ENCODE peak calls at places on chromosomes 7 and 10, in nine cellular contexts. Y is GM12865, B is fibroblast of lung, A is body of pancreas, O is OCI-LY7, T is mesendoderm, Z is heart right ventricle, U is fibroblast of mammary gland, F is SJSA1. K is an unnamed sample.

GRCh38 chr7:129157651-129158050 is 13.1 kb downstream of the TSPAN33 start:
- DNase-seq in B (no peak), O (no peak), T (no peak), Z (no peak), Y (no peak), U (no peak), F (no peak), A (no peak), K (no peak)

GRCh38 chr7:113113912-113114311 is 4.4 kb downstream of the SMIM30 start:
- DNase-seq in Y (peak), T (peak), B (no peak), Z (no peak), O (peak), U (peak), A (no peak), F (no peak), K (peak)

GRCh38 chr10:109591631-109592030 is 331.7 kb downstream of the XPNPEP1 start:
- DNase-seq in Z (no peak), F (no peak), B (no peak), U (no peak), O (no peak), T (peak), Y (no peak), A (no peak), K (no peak)

GRCh38 chr10:3749597-3750351 is 35.2 kb downstream of the KLF6 start:
- DNase-seq in O (no peak), B (peak), T (no peak), U (peak), A (no peak), Y (no peak), F (no peak), Z (peak), K (no peak)

GRCh38 chr10:32232378-32232777 is 114.6 kb downstream of the EPC1 start:
- DNase-seq in T (peak), Y (no peak), O (no peak), F (no peak), A (no peak), Z (no peak), U (no peak), B (no peak), K (no peak)

GRCh38 chr7:66099551-66100407 is 14.9 kb upstream of the CRCP start:
- DNase-seq in B (peak), Z (peak), T (peak), A (peak), F (peak), U (peak), Y (peak), O (peak), K (peak)

GRCh38 chr10:110268442-110268841 is 36.3 kb downstream of the SMNDC1 start:
- DNase-seq in U (no peak), Z (peak), Y (peak), A (peak), T (no peak), O (peak), F (no peak), B (no peak), K (no peak)

GRCh38 chr10:62076872-62077271 is 175.4 kb downstream of the ARID5B start:
- DNase-seq in Y (no peak), F (peak), Z (no peak), O (no peak), B (peak), T (peak), U (peak), A (no peak), K (peak)

GRCh38 chr10:92761576-92761975 is 71.8 kb downstream of the HHEX start:
- DNase-seq in B (no peak), Y (no peak), Z (no peak), T (no peak), U (peak), A (no peak), F (peak), O (no peak), K (no peak)

GRCh38 chr10:123331438-123331837 is 177.2 kb downstream of the BUB3 start:
- DNase-seq in B (no peak), Y (no peak), T (peak), F (no peak), A (no peak), Z (no peak), O (no peak), U (peak), K (no peak)

GRCh38 chr7:65967361-65968155 is 14.5 kb downstream of the GUSB start:
- DNase-seq in Z (no peak), A (no peak), Y (no peak), T (no peak), B (no peak), U (no peak), F (no peak), O (no peak), K (no peak)

GRCh38 chr10:132486539-132487121 is 51.0 kb upstream of the INPP5A start:
- DNase-seq in U (no peak), F (no peak), B (no peak), Y (no peak), Z (no peak), A (peak), O (no peak), T (no peak), K (no peak)

GRCh38 chr10:98047009-98047741 is 16.8 kb upstream of the CRTAC1 start:
- DNase-seq in Z (peak), A (no peak), U (no peak), T (no peak), O (no peak), F (no peak), Y (no peak), B (no peak), K (no peak)

GRCh38 chr7:142771353-142771723 is 568 bp downstream of the PRSS2 start:
- DNase-seq in B (no peak), A (no peak), Y (peak), F (no peak), T (no peak), U (no peak), Z (no peak), O (peak), K (no peak)

GRCh38 chr7:88455696-88456095 is 149.0 kb upstream of the STEAP4 start:
- DNase-seq in F (no peak), B (no peak), Y (no peak), O (no peak), A (no peak), T (peak), Z (no peak), U (no peak), K (no peak)

GRCh38 chr7:27182861-27183681 is 2.0 kb downstream of the HOXA11 start:
- DNase-seq in O (no peak), T (peak), B (no peak), Z (no peak), U (no peak), A (peak), F (peak), Y (no peak), K (no peak)

GRCh38 chr10:86151613-86152012 is 215.0 kb downstream of the GRID1 start:
- DNase-seq in B (no peak), T (no peak), O (no peak), U (no peak), A (no peak), Y (no peak), F (no peak), Z (no peak), K (no peak)

GRCh38 chr7:25537678-25538375 is 309.5 kb upstream of the NPVF start:
- DNase-seq in B (no peak), O (no peak), T (no peak), Z (no peak), F (no peak), U (peak), A (no peak), Y (no peak), K (no peak)

GRCh38 chr10:49614242-49615198 is 683 bp downstream of the CHAT start:
- DNase-seq in B (no peak), O (no peak), T (no peak), Z (no peak), F (no peak), Y (no peak), A (no peak), U (no peak), K (no peak)

GRCh38 chr7:41695661-41696322 is 7.1 kb downstream of the INHBA start:
- DNase-seq in A (no peak), Y (no peak), B (peak), Z (no peak), O (no peak), T (no peak), U (peak), F (no peak), K (no peak)

GRCh38 chr10:113441220-113441619 is 111.6 kb upstream of the HABP2 start:
- DNase-seq in U (no peak), Y (no peak), Z (no peak), T (no peak), O (no peak), B (no peak), F (no peak), A (no peak), K (no peak)

GRCh38 chr7:129610709-129611245 is 743 bp upstream of the NRF1 start:
- DNase-seq in Y (peak), Z (no peak), U (no peak), O (no peak), B (no peak), F (no peak), T (peak), A (no peak), K (peak)

GRCh38 chr7:96021533-96021932 is 249.2 kb downstream of the DYNC1I1 start:
- DNase-seq in O (no peak), F (no peak), Z (no peak), U (peak), B (no peak), A (no peak), T (no peak), Y (no peak), K (no peak)

GRCh38 chr7:115085421-115085820 is 163.5 kb downstream of the MDFIC start:
- DNase-seq in B (no peak), A (no peak), Y (no peak), T (no peak), F (no peak), U (no peak), O (no peak), Z (no peak), K (no peak)

GRCh38 chr10:110032801-110033723 is 25.3 kb downstream of the ADD3 start:
- DNase-seq in T (no peak), F (no peak), U (no peak), Z (peak), A (peak), Y (no peak), O (no peak), B (peak), K (no peak)

GRCh38 chr7:123665896-123666295 is 10.2 kb downstream of the LMOD2 start:
- DNase-seq in Y (no peak), Z (no peak), B (no peak), A (no peak), U (no peak), O (no peak), F (no peak), T (peak), K (no peak)

GRCh38 chr10:11430421-11431275 is 180.8 kb downstream of the USP6NL start:
- DNase-seq in U (no peak), B (no peak), A (no peak), Y (no peak), F (no peak), T (no peak), O (no peak), Z (no peak), K (no peak)

GRCh38 chr10:68133553-68133952 is 24.3 kb downstream of the MYPN start:
- DNase-seq in Y (no peak), T (no peak), Z (peak), O (no peak), U (no peak), F (no peak), A (no peak), B (no peak), K (no peak)

GRCh38 chr7:36526720-36527548 is 137.3 kb downstream of the ANLN start:
- DNase-seq in O (no peak), U (peak), T (peak), Y (peak), B (peak), Z (no peak), A (no peak), F (peak), K (no peak)

GRCh38 chr7:140025814-140026433 is 36.8 kb downstream of the PARP12 start:
- DNase-seq in B (no peak), Y (no peak), U (no peak), A (no peak), F (no peak), T (no peak), O (no peak), Z (no peak), K (no peak)

GRCh38 chr10:24331457-24331856 is 122.5 kb downstream of the KIAA1217 start:
- DNase-seq in A (peak), Z (peak), O (no peak), Y (no peak), F (no peak), B (peak), U (peak), T (peak), K (no peak)

GRCh38 chr7:45125193-45125904 is 13.9 kb upstream of the TBRG4 start:
- DNase-seq in U (no peak), B (no peak), Z (no peak), F (no peak), T (no peak), Y (no peak), O (no peak), A (no peak), K (no peak)

GRCh38 chr10:12377891-12378290 is 28.5 kb downstream of the CAMK1D start:
- DNase-seq in Y (no peak), Z (no peak), U (no peak), O (no peak), T (no peak), B (no peak), A (no peak), F (no peak), K (no peak)

GRCh38 chr7:41247128-41247865 is 455.6 kb downstream of the INHBA start:
- DNase-seq in B (peak), Y (no peak), U (no peak), F (peak), Z (no peak), A (no peak), T (no peak), O (no peak), K (no peak)

GRCh38 chr7:26620352-26620751 is 244.0 kb downstream of the SKAP2 start:
- DNase-seq in Y (no peak), Z (no peak), U (peak), T (peak), F (no peak), B (no peak), A (no peak), O (peak), K (peak)

DNA sequence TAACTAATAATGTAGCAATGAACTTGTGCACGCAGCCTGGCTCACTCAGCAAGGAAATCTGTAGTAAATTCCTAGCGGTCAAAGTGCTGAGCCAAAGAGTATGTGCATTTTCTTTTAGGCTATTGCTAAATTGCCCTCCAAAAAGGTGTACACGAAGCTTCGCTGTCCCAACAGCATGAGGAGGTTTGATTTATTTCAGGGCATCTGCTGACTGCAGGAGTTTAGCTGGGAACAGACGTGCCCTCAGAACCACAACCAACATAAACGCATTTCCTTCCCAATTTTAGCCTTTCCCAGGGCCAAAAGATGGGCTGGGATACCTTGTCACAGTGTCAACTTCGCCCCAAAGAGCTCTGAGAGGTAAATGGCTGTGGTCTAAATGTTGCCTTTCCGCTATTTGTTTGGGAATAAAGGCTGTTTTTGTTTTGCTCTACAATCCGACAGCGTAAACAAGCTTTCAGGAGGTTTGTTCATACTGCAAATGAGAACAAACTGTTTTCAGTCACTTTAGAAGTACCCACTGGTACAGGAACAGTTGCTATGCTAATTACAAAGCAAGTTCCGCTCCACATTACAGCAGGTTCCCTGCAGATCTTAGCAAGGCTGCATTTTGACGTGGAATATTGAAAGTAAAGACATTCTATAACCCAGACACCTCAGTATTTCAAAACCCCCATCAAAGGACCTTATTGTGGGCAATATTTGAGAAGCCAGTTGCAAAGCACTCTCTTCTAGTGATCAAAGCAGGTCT is 16.7 kb downstream of the VSIR start:
- DNase-seq in Z (no peak), B (peak), O (no peak), A (no peak), U (no peak), Y (no peak), T (no peak), F (no peak), K (no peak)
- H3K4me3 ChIP-seq in Z (no peak), B (no peak), O (no peak), A (no peak), U (no peak), Y (no peak), T (no peak), F (no peak), K (no peak)

DNA sequence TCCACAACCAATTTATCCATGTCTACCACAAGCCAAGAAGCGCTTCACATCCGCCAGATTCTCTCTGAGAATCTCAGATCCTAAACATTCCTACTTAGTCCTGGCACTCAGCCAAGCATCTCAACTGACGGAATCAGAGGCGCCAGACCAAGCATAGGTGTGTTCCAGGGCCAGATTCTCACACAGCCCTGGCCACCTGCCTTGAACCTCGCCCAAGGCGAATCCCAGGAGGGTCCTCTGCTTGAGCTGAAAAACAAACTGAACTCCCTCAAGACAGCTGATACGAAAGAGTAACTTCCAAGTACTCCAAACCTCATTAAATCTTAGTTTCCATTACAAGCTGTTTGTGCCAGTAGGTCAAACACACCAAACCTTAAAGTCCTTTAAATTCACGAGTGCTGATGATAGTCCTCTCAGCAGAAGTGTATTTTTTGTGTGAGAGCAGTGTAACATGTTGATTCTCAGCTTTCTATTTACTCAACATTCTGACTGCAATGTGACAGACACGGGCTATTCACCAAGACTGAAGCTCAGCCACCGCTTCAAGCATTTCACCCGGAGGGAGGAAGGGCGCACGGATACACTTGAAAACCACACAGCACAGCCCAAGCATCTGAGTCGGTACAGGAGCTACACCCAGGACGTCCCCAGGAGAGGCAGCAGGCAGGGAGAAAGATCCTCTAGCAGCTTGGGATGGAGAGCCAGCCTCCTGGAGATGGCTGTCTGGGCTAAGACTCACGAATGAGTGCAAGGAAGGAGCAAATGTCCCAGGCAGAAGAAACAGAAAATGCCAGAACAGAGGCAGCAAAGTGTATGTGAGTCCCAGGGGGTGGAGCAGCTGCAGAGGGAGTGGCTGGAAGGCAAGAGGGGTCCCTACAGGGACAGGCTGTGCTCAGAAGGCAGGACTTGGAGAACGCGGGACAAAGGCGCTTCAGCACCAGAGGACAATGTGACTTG is 6.0 kb downstream of the PARD3 start:
- DNase-seq in U (no peak), A (peak), F (peak), B (peak), O (no peak), Z (peak), T (peak), Y (no peak), K (no peak)
- H3K4me3 ChIP-seq in U (peak), A (no peak), F (peak), B (peak), O (no peak), Z (peak), T (no peak), Y (no peak), K (no peak)

GRCh38 chr10:31034041-31034918 is 2.6 kb upstream of the ZNF438 start:
- DNase-seq in F (peak), Y (no peak), U (peak), B (peak), Z (no peak), A (no peak), T (no peak), O (no peak), K (no peak)
- H3K4me3 ChIP-seq in F (no peak), Y (no peak), U (no peak), B (no peak), Z (no peak), A (no peak), T (no peak), O (no peak), K (no peak)

GRCh38 chr7:99135938-99136337 is 8.0 kb downstream of the SMURF1 start:
- DNase-seq in U (no peak), A (no peak), O (no peak), T (no peak), Z (no peak), F (no peak), B (no peak), Y (no peak), K (no peak)

GRCh38 chr7:99133766-99134564 is 9.9 kb downstream of the SMURF1 start:
- DNase-seq in A (no peak), B (no peak), Y (no peak), U (no peak), T (no peak), F (no peak), Z (no peak), O (no peak), K (no peak)

GRCh38 chr7:99129536-99129935 is 14.4 kb downstream of the SMURF1 start:
- DNase-seq in U (no peak), A (no peak), F (no peak), Y (no peak), Z (no peak), O (no peak), T (no peak), B (no peak), K (no peak)

GRCh38 chr7:99131290-99131689 is 12.6 kb downstream of the SMURF1 start:
- DNase-seq in A (no peak), O (no peak), U (no peak), T (no peak), Z (no peak), Y (no peak), B (no peak), F (no peak), K (no peak)

GRCh38 chr7:99132922-99133321 is 11.0 kb downstream of the SMURF1 start:
- DNase-seq in F (peak), T (no peak), Y (no peak), O (no peak), B (peak), U (peak), A (no peak), Z (no peak), K (no peak)
- H3K4me3 ChIP-seq in F (no peak), T (no peak), Y (no peak), O (no peak), B (no peak), U (no peak), A (no peak), Z (no peak), K (no peak)

GRCh38 chr7:102892631-102893278 is 20.0 kb upstream of the LRRC17 start:
- DNase-seq in U (no peak), Z (no peak), B (peak), Y (no peak), A (no peak), F (no peak), O (no peak), T (no peak), K (no peak)

GRCh38 chr7:102889836-102890235 is 23.0 kb upstream of the LRRC17 start:
- DNase-seq in T (no peak), O (no peak), Y (no peak), B (peak), A (no peak), F (no peak), Z (no peak), U (no peak), K (no peak)

GRCh38 chr7:102890292-102890970 is 22.4 kb upstream of the LRRC17 start:
- DNase-seq in T (no peak), U (peak), Y (no peak), Z (peak), A (no peak), O (no peak), F (no peak), B (peak), K (no peak)

GRCh38 chr7:102891693-102892261 is 21.0 kb upstream of the LRRC17 start:
- DNase-seq in O (no peak), U (peak), F (peak), B (peak), A (peak), Y (no peak), Z (peak), T (no peak), K (no peak)

GRCh38 chr7:102890971-102891692 is 21.7 kb upstream of the LRRC17 start:
- DNase-seq in O (no peak), U (no peak), T (no peak), A (no peak), B (no peak), Z (no peak), F (no peak), Y (no peak), K (no peak)
- H3K4me3 ChIP-seq in O (no peak), U (no peak), T (no peak), A (no peak), B (no peak), Z (no peak), F (no peak), Y (no peak), K (no peak)

DNA sequence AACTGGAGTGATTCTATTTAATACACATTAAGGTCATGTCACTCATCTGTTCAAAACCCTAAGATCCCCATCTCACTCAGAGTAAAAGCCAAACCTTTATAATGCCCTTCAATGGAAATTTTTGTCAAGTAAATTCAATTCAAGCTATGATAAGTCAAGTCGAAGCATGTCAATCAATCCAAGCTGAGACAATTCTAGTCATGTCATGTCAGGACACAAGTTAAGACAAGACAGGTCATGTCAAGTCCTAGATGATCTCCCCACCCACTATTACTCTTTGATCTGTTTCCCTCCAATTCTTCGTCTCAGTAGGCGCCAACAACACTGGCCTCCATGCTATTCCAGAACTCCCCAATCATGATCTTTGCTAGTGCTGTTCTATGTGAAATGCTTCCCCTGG is 141.4 kb downstream of the MAGI2 start:
- DNase-seq in U (no peak), Y (no peak), Z (no peak), O (no peak), B (no peak), F (no peak), T (no peak), A (no peak), K (no peak)
- H3K4me3 ChIP-seq in U (no peak), Y (no peak), Z (no peak), O (no peak), B (no peak), F (no peak), T (no peak), A (no peak), K (no peak)

K was measured in Karpas-422.